ENCODE peak calls at places on chromosomes 6 and 20, in five cellular contexts. E, X, P, H and U are unnamed samples.

GRCh38 chr6:88480822-88481221 is 314.7 kb upstream of the CNR1 start:
- DNase-seq in E (no peak), P (no peak), X (no peak), H (no peak), U (no peak)

GRCh38 chr6:128808856-128809255 is 74.1 kb upstream of the LAMA2 start:
- DNase-seq in X (no peak), H (no peak), E (no peak), P (no peak), U (no peak)

GRCh38 chr20:57118107-57118769 is 148.2 kb downstream of the BMP7 start:
- DNase-seq in E (no peak), X (no peak), H (no peak), P (no peak), U (no peak)

GRCh38 chr6:110812719-110813118 is 2.5 kb downstream of the CDK19 start:
- DNase-seq in E (no peak), H (no peak), P (no peak), X (no peak), U (no peak)

GRCh38 chr6:101818056-101818455 is 424.5 kb downstream of the GRIK2 start:
- DNase-seq in H (no peak), X (no peak), P (no peak), E (no peak), U (no peak)

GRCh38 chr6:169592558-169592957 is 109.3 kb downstream of the WDR27 start:
- DNase-seq in P (no peak), X (peak), H (no peak), E (no peak), U (peak)

GRCh38 chr6:134517863-134518262 is 200.0 kb upstream of the SGK1 start:
- DNase-seq in H (no peak), X (no peak), P (no peak), E (no peak), U (no peak)

GRCh38 chr20:51076841-51077543 is 54.1 kb upstream of the KCNG1 start:
- DNase-seq in P (no peak), X (no peak), H (no peak), E (peak), U (no peak)

GRCh38 chr20:57429579-57430202 is 38.5 kb downstream of the RBM38 start:
- DNase-seq in P (no peak), H (no peak), X (peak), E (no peak), U (no peak)

GRCh38 chr6:118307581-118307980 is 240.5 kb upstream of the PLN start:
- DNase-seq in H (no peak), E (no peak), P (no peak), X (no peak), U (no peak)

GRCh38 chr20:31720486-31721407 is 1.9 kb downstream of the BCL2L1 start:
- DNase-seq in P (no peak), H (no peak), X (peak), E (no peak), U (no peak)

GRCh38 chr6:52931351-52931750 is 21.9 kb upstream of the GSTA3 start:
- DNase-seq in H (no peak), X (no peak), P (no peak), E (no peak), U (no peak)

GRCh38 chr6:2596222-2596621 is 154.5 kb downstream of the MYLK4 start:
- DNase-seq in X (no peak), H (no peak), E (peak), P (no peak), U (no peak)